ENCODE peak calls at places on chromosomes 1 and 21, in seven cellular contexts. One of them, this sample, is unnamed.

GRCh38 chr1:156599811-156600210 is 1.5 kb downstream of the GPATCH4 start:
- DNase-seq in amygdala: no peak
- DNase-seq in choroid plexus epithelial cell: no peak
- DNase-seq in Right ventricle myocardium superior: no peak
- DNase-seq in stimulated activated CD4-positive, alpha-beta T cell treated with anti-CD3 and anti-CD28 coated beads, Interleukin-4, amount 100 ng/mL, for 4 hours: no peak
- DNase-seq in NCI-H510A treated with DMSO at 0.1 percent for 48 hours: no peak
- DNase-seq in COR-L47: no peak
- DNase-seq in this sample: no peak

GRCh38 chr21:42653492-42654061 is at the start of gene PDE9A:
- DNase-seq in NCI-H510A treated with DMSO at 0.1 percent for 48 hours: no peak
- DNase-seq in choroid plexus epithelial cell: no peak
- DNase-seq in COR-L47: peak
- DNase-seq in Right ventricle myocardium superior: peak
- DNase-seq in amygdala: no peak
- DNase-seq in stimulated activated CD4-positive, alpha-beta T cell treated with anti-CD3 and anti-CD28 coated beads, Interleukin-4, amount 100 ng/mL, for 4 hours: peak
- DNase-seq in this sample: no peak

GRCh38 chr1:14598498-14599172 is at the start of gene KAZN:
- DNase-seq in COR-L47: no peak
- DNase-seq in choroid plexus epithelial cell: no peak
- DNase-seq in stimulated activated CD4-positive, alpha-beta T cell treated with anti-CD3 and anti-CD28 coated beads, Interleukin-4, amount 100 ng/mL, for 4 hours: no peak
- DNase-seq in Right ventricle myocardium superior: peak
- DNase-seq in NCI-H510A treated with DMSO at 0.1 percent for 48 hours: peak
- DNase-seq in amygdala: no peak
- DNase-seq in this sample: peak

GRCh38 chr1:98400446-98400845 is 261.1 kb upstream of the SNX7 start:
- DNase-seq in stimulated activated CD4-positive, alpha-beta T cell treated with anti-CD3 and anti-CD28 coated beads, Interleukin-4, amount 100 ng/mL, for 4 hours: no peak
- DNase-seq in NCI-H510A treated with DMSO at 0.1 percent for 48 hours: no peak
- DNase-seq in COR-L47: no peak
- DNase-seq in amygdala: no peak
- DNase-seq in choroid plexus epithelial cell: no peak
- DNase-seq in Right ventricle myocardium superior: no peak
- DNase-seq in this sample: no peak

GRCh38 chr1:17829579-17829978 is 74.4 kb downstream of the ACTL8 start:
- DNase-seq in Right ventricle myocardium superior: peak
- DNase-seq in choroid plexus epithelial cell: no peak
- DNase-seq in stimulated activated CD4-positive, alpha-beta T cell treated with anti-CD3 and anti-CD28 coated beads, Interleukin-4, amount 100 ng/mL, for 4 hours: no peak
- DNase-seq in COR-L47: peak
- DNase-seq in NCI-H510A treated with DMSO at 0.1 percent for 48 hours: no peak
- DNase-seq in amygdala: no peak
- DNase-seq in this sample: peak

GRCh38 chr21:28256420-28256831 is 736.3 kb downstream of the LTN1 start:
- DNase-seq in Right ventricle myocardium superior: no peak
- DNase-seq in amygdala: no peak
- DNase-seq in NCI-H510A treated with DMSO at 0.1 percent for 48 hours: no peak
- DNase-seq in choroid plexus epithelial cell: peak
- DNase-seq in stimulated activated CD4-positive, alpha-beta T cell treated with anti-CD3 and anti-CD28 coated beads, Interleukin-4, amount 100 ng/mL, for 4 hours: no peak
- DNase-seq in COR-L47: no peak
- DNase-seq in this sample: no peak

GRCh38 chr1:13930151-13930550 is 230.2 kb downstream of the PRDM2 start:
- DNase-seq in COR-L47: no peak
- DNase-seq in amygdala: no peak
- DNase-seq in Right ventricle myocardium superior: no peak
- DNase-seq in NCI-H510A treated with DMSO at 0.1 percent for 48 hours: peak
- DNase-seq in choroid plexus epithelial cell: peak
- DNase-seq in stimulated activated CD4-positive, alpha-beta T cell treated with anti-CD3 and anti-CD28 coated beads, Interleukin-4, amount 100 ng/mL, for 4 hours: no peak
- DNase-seq in this sample: no peak

GRCh38 chr1:30425046-30425445 is 298.3 kb downstream of the MATN1 start:
- DNase-seq in COR-L47: no peak
- DNase-seq in Right ventricle myocardium superior: no peak
- DNase-seq in choroid plexus epithelial cell: no peak
- DNase-seq in NCI-H510A treated with DMSO at 0.1 percent for 48 hours: no peak
- DNase-seq in stimulated activated CD4-positive, alpha-beta T cell treated with anti-CD3 and anti-CD28 coated beads, Interleukin-4, amount 100 ng/mL, for 4 hours: no peak
- DNase-seq in amygdala: no peak
- DNase-seq in this sample: no peak